ENCODE peak calls at places on chromosomes 3 and 15, in five cellular contexts. One of them, this sample, is unnamed.

GRCh38 chr3:188179006-188179966 is 25.3 kb downstream of the LPP start:
- DNase-seq in DND-41: no peak
- DNase-seq in A549: no peak
- DNase-seq in GM23338: peak; percentile 37
- DNase-seq in mucosa of descending colon: no peak
- DNase-seq in this sample: no peak

GRCh38 chr3:59581000-59581399 is 531.2 kb upstream of the CFAP20DC start:
- DNase-seq in DND-41: no peak
- DNase-seq in A549: no peak
- DNase-seq in GM23338: no peak
- DNase-seq in mucosa of descending colon: no peak
- DNase-seq in this sample: no peak

GRCh38 chr3:79724206-79724605 is 43.6 kb downstream of the ROBO1 start:
- DNase-seq in DND-41: no peak
- DNase-seq in A549: peak; percentile 6
- DNase-seq in GM23338: peak; percentile 78
- DNase-seq in mucosa of descending colon: no peak
- DNase-seq in this sample: no peak

GRCh38 chr3:184338538-184338945 is 1.1 kb downstream of the FAM131A start:
- DNase-seq in DND-41: no peak
- DNase-seq in A549: no peak
- DNase-seq in GM23338: peak; percentile 93
- DNase-seq in mucosa of descending colon: peak; percentile 57
- DNase-seq in this sample: no peak

GRCh38 chr3:71893120-71893519 is 108.2 kb upstream of the PROK2 start:
- DNase-seq in DND-41: no peak
- DNase-seq in A549: no peak
- DNase-seq in GM23338: no peak
- DNase-seq in mucosa of descending colon: no peak
- DNase-seq in this sample: no peak

GRCh38 chr3:144273611-144274010 is 302.0 kb downstream of the DIPK2A start:
- DNase-seq in DND-41: no peak
- DNase-seq in A549: no peak
- DNase-seq in GM23338: no peak
- DNase-seq in mucosa of descending colon: no peak
- DNase-seq in this sample: no peak

GRCh38 chr15:73573572-73573971 is 59.6 kb downstream of the NPTN start:
- DNase-seq in DND-41: no peak
- DNase-seq in A549: no peak
- DNase-seq in GM23338: no peak
- DNase-seq in mucosa of descending colon: peak; percentile 73
- DNase-seq in this sample: no peak

GRCh38 chr3:4065080-4065479 is 238.1 kb upstream of the SETMAR start:
- DNase-seq in DND-41: no peak
- DNase-seq in A549: no peak
- DNase-seq in GM23338: no peak
- DNase-seq in mucosa of descending colon: no peak
- DNase-seq in this sample: no peak

GRCh38 chr15:31328425-31328998 is 1.9 kb downstream of the KLF13 start:
- DNase-seq in DND-41: peak; percentile 48
- DNase-seq in A549: peak; percentile 30
- DNase-seq in GM23338: no peak
- DNase-seq in mucosa of descending colon: no peak
- DNase-seq in this sample: no peak

GRCh38 chr3:127535901-127536817 is 54.4 kb downstream of the TPRA1 start:
- DNase-seq in DND-41: peak; percentile 15
- DNase-seq in A549: no peak
- DNase-seq in GM23338: no peak
- DNase-seq in mucosa of descending colon: no peak
- DNase-seq in this sample: peak; percentile 54

GRCh38 chr15:70345251-70346019 is 247.7 kb upstream of the TLE3 start:
- DNase-seq in DND-41: no peak
- DNase-seq in A549: no peak
- DNase-seq in GM23338: no peak
- DNase-seq in mucosa of descending colon: no peak
- DNase-seq in this sample: no peak

GRCh38 chr15:31585231-31585630 is 258.6 kb downstream of the KLF13 start:
- DNase-seq in DND-41: no peak
- DNase-seq in A549: no peak
- DNase-seq in GM23338: no peak
- DNase-seq in mucosa of descending colon: no peak
- DNase-seq in this sample: no peak

GRCh38 chr3:52769786-52770445 is 824 bp downstream of the NEK4 start:
- DNase-seq in DND-41: no peak
- DNase-seq in A549: no peak
- DNase-seq in GM23338: peak; percentile 33
- DNase-seq in mucosa of descending colon: no peak
- DNase-seq in this sample: no peak

GRCh38 chr3:151837057-151837456 is 23.1 kb downstream of the AADAC start:
- DNase-seq in DND-41: no peak
- DNase-seq in A549: peak; percentile 97
- DNase-seq in GM23338: peak; percentile 49
- DNase-seq in mucosa of descending colon: no peak
- DNase-seq in this sample: no peak

GRCh38 chr3:58577269-58577821 is at the start of gene FAM107A:
- DNase-seq in DND-41: no peak
- DNase-seq in A549: peak; percentile 30
- DNase-seq in GM23338: peak; percentile 87
- DNase-seq in mucosa of descending colon: no peak
- DNase-seq in this sample: no peak

GRCh38 chr3:156148946-156149348 is 28.6 kb downstream of the KCNAB1 start:
- DNase-seq in DND-41: no peak
- DNase-seq in A549: no peak
- DNase-seq in GM23338: no peak
- DNase-seq in mucosa of descending colon: no peak
- DNase-seq in this sample: no peak
- H3K4me3 ChIP-seq in DND-41: no peak overlapping the region
- H3K4me3 ChIP-seq in A549: no peak overlapping the region
- H3K4me3 ChIP-seq in GM23338: no peak overlapping the region
- H3K4me3 ChIP-seq in mucosa of descending colon: no peak overlapping the region
- H3K4me3 ChIP-seq in this sample: no peak overlapping the region

DNA sequence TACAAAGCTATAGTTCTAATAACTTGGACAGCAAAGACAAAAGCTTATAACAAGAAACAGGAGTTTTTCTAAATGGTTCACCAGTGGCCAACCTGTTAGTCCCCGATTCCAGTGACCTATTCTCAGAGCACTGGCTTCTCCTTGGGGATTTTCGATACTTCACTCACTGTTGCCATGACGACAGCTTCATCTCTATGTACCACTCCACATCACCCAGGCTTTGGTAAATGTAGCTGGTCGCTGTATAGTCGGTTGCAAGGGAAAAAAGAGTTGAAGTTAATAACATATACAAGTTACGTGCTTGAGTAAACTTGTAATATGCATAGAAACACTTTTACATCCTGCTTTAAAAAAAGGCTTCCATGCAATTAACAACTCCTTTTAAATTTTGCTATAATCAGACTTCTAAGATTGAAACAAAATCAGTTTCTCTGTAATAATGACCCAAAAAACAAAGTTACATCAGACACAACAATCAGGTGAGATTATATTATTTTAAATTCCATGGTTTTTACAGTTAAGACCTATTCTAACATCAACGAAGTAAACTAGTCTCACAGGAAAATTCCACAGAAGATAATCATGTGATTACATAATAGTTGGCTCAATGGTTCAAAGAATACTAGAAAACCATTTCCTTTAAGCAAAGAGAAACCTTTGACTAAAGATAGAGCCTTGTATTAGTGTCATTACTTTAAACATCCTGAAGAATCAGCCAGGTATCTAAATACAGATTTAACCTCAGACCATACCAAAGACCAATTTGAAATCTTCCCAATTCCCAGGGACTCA is 2.9 kb downstream of the CCNL1 start:
- DNase-seq in DND-41: no peak
- DNase-seq in A549: peak; percentile 33
- DNase-seq in GM23338: peak; percentile 55
- DNase-seq in mucosa of descending colon: no peak
- DNase-seq in this sample: no peak
- H3K4me3 ChIP-seq in DND-41: peak overlapping the region; percentile 33
- H3K4me3 ChIP-seq in A549: peak overlapping the region; percentile 96
- H3K4me3 ChIP-seq in GM23338: peak overlapping the region; percentile 71
- H3K4me3 ChIP-seq in mucosa of descending colon: no peak overlapping the region
- H3K4me3 ChIP-seq in this sample: no peak overlapping the region

GRCh38 chr3:141955163-141955562 is 78.7 kb downstream of the ATP1B3 start:
- DNase-seq in DND-41: peak; percentile 39
- DNase-seq in A549: no peak
- DNase-seq in GM23338: no peak
- DNase-seq in mucosa of descending colon: no peak
- DNase-seq in this sample: peak; percentile 52
- H3K4me3 ChIP-seq in DND-41: no peak overlapping the region
- H3K4me3 ChIP-seq in A549: no peak overlapping the region
- H3K4me3 ChIP-seq in GM23338: no peak overlapping the region
- H3K4me3 ChIP-seq in mucosa of descending colon: no peak overlapping the region
- H3K4me3 ChIP-seq in this sample: peak overlapping the region; percentile 5

GRCh38 chr15:28101201-28101600 is 2.1 kb upstream of the OCA2 start:
- DNase-seq in DND-41: no peak
- DNase-seq in A549: no peak
- DNase-seq in GM23338: no peak
- DNase-seq in mucosa of descending colon: no peak
- DNase-seq in this sample: no peak

GRCh38 chr15:28098766-28099554 is at the start of gene OCA2:
- DNase-seq in DND-41: no peak
- DNase-seq in A549: peak; percentile 69
- DNase-seq in GM23338: peak; percentile 92
- DNase-seq in mucosa of descending colon: peak; percentile 76
- DNase-seq in this sample: no peak

GRCh38 chr15:28098360-28098765 is 752 bp downstream of the OCA2 start:
- DNase-seq in DND-41: no peak
- DNase-seq in A549: no peak
- DNase-seq in GM23338: no peak
- DNase-seq in mucosa of descending colon: no peak
- DNase-seq in this sample: peak; percentile 49

GRCh38 chr15:28100516-28101195 is 1.5 kb upstream of the OCA2 start:
- DNase-seq in DND-41: no peak
- DNase-seq in A549: no peak
- DNase-seq in GM23338: no peak
- DNase-seq in mucosa of descending colon: no peak
- DNase-seq in this sample: no peak

DNA sequence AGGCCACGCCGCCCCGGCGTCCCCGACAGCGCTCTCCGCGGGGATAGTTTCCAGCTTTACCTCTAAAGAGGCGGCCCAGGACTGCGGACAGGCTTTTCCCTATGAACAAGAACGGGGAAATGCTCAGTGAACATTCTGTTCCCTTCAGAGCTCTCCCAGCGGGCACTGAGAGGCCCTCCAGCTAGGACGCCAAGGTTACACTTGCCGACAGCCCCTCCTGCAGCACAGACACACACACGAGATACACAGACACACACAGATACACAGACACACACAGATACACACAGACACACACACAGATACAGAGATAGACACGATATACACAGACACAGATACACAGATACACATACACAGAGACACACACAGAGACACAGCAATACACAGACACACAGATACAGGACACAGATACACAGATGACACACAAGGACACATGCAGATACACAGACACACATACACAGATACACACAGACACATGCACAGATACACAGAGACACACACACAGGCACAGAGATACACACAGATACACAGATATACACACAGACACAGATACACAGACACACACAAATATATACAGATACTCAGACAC is 533 bp upstream of the OCA2 start:
- DNase-seq in DND-41: no peak
- DNase-seq in A549: no peak
- DNase-seq in GM23338: no peak
- DNase-seq in mucosa of descending colon: no peak
- DNase-seq in this sample: no peak
- H3K4me3 ChIP-seq in DND-41: no peak overlapping the region
- H3K4me3 ChIP-seq in A549: peak overlapping the region; percentile 42
- H3K4me3 ChIP-seq in GM23338: peak overlapping the region; percentile 64
- H3K4me3 ChIP-seq in mucosa of descending colon: no peak overlapping the region
- H3K4me3 ChIP-seq in this sample: no peak overlapping the region

GRCh38 chr15:39415634-39416033 is 165.2 kb upstream of the THBS1 start:
- DNase-seq in DND-41: no peak
- DNase-seq in A549: no peak
- DNase-seq in GM23338: no peak
- DNase-seq in mucosa of descending colon: no peak
- DNase-seq in this sample: no peak

GRCh38 chr15:39417351-39417750 is 163.5 kb upstream of the THBS1 start:
- DNase-seq in DND-41: no peak
- DNase-seq in A549: no peak
- DNase-seq in GM23338: no peak
- DNase-seq in mucosa of descending colon: no peak
- DNase-seq in this sample: no peak

GRCh38 chr15:39416258-39416657 is 164.6 kb upstream of the THBS1 start:
- DNase-seq in DND-41: no peak
- DNase-seq in A549: no peak
- DNase-seq in GM23338: no peak
- DNase-seq in mucosa of descending colon: no peak
- DNase-seq in this sample: no peak

GRCh38 chr15:39417766-39418165 is 163.1 kb upstream of the THBS1 start:
- DNase-seq in DND-41: no peak
- DNase-seq in A549: no peak
- DNase-seq in GM23338: no peak
- DNase-seq in mucosa of descending colon: no peak
- DNase-seq in this sample: no peak

DNA sequence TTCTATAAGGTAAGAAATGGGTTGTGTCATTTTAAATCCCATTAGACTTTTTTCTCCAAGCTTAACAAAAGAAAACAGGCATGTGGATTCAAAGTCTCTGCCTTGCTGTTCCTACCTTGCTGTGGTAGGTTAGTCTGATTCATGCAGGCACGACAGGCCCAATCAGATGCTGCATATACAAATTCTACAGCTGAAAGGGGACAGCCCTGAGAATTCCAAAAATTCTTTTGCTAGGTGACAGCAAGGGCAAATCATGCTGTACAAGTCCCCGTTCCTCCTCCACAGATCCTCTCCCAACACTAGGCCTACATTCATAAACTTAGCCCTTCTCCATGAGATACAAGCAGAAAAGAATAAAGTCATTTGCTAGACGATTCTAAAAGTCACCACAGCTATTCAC is 161.2 kb upstream of the THBS1 start:
- DNase-seq in DND-41: no peak
- DNase-seq in A549: no peak
- DNase-seq in GM23338: no peak
- DNase-seq in mucosa of descending colon: no peak
- DNase-seq in this sample: no peak
- H3K4me3 ChIP-seq in DND-41: no peak overlapping the region
- H3K4me3 ChIP-seq in A549: no peak overlapping the region
- H3K4me3 ChIP-seq in GM23338: peak overlapping the region; percentile 30
- H3K4me3 ChIP-seq in mucosa of descending colon: no peak overlapping the region
- H3K4me3 ChIP-seq in this sample: no peak overlapping the region

This sample was measured in Jurkat, Clone E6-1.